ENCODE peak calls at places on chromosomes 7 and 10, in ten cellular contexts. One of them, this sample, is unnamed.

GRCh38 chr7:66399566-66399965 is 194.4 kb downstream of the TPST1 start:
- DNase-seq in adrenal gland: no peak
- DNase-seq in esophagus squamous epithelium: no peak
- DNase-seq in body of pancreas: no peak
- DNase-seq in uterus: no peak
- DNase-seq in right lobe of liver: no peak
- DNase-seq in IMR-90: no peak
- DNase-seq in stomach: no peak
- DNase-seq in testis: no peak
- DNase-seq in A549: no peak
- DNase-seq in this sample: no peak

GRCh38 chr10:11673346-11674330 is 62.2 kb upstream of the USP6NL start:
- DNase-seq in adrenal gland: no peak
- DNase-seq in esophagus squamous epithelium: no peak
- DNase-seq in body of pancreas: peak; percentile 45
- DNase-seq in uterus: peak; percentile 65
- DNase-seq in right lobe of liver: no peak
- DNase-seq in IMR-90: no peak
- DNase-seq in stomach: no peak
- DNase-seq in testis: no peak
- DNase-seq in A549: no peak
- DNase-seq in this sample: no peak

GRCh38 chr10:34109952-34110702 is 705.0 kb downstream of the PARD3 start:
- DNase-seq in adrenal gland: no peak
- DNase-seq in esophagus squamous epithelium: no peak
- DNase-seq in body of pancreas: no peak
- DNase-seq in uterus: no peak
- DNase-seq in right lobe of liver: no peak
- DNase-seq in IMR-90: peak; percentile 95
- DNase-seq in stomach: no peak
- DNase-seq in testis: no peak
- DNase-seq in A549: peak; percentile 14
- DNase-seq in this sample: no peak

GRCh38 chr10:132142396-132143161 is 44.2 kb upstream of the DPYSL4 start:
- DNase-seq in adrenal gland: peak; percentile 54
- DNase-seq in esophagus squamous epithelium: no peak
- DNase-seq in body of pancreas: peak; percentile 47
- DNase-seq in uterus: no peak
- DNase-seq in right lobe of liver: no peak
- DNase-seq in IMR-90: no peak
- DNase-seq in stomach: peak; percentile 47
- DNase-seq in testis: peak; percentile 34
- DNase-seq in A549: peak; percentile 85
- DNase-seq in this sample: peak; percentile 75

GRCh38 chr7:46178685-46179084 is 257.6 kb upstream of the IGFBP3 start:
- DNase-seq in adrenal gland: no peak
- DNase-seq in esophagus squamous epithelium: no peak
- DNase-seq in body of pancreas: no peak
- DNase-seq in uterus: no peak
- DNase-seq in right lobe of liver: no peak
- DNase-seq in IMR-90: peak; percentile 84
- DNase-seq in stomach: no peak
- DNase-seq in testis: no peak
- DNase-seq in A549: no peak
- DNase-seq in this sample: no peak

GRCh38 chr7:24566274-24566673 is 7.0 kb upstream of the PALS2 start:
- DNase-seq in adrenal gland: no peak
- DNase-seq in esophagus squamous epithelium: no peak
- DNase-seq in body of pancreas: no peak
- DNase-seq in uterus: no peak
- DNase-seq in right lobe of liver: no peak
- DNase-seq in IMR-90: no peak
- DNase-seq in stomach: no peak
- DNase-seq in testis: no peak
- DNase-seq in A549: no peak
- DNase-seq in this sample: no peak

GRCh38 chr7:85516675-85517074 is 329.8 kb upstream of the SEMA3D start:
- DNase-seq in adrenal gland: no peak
- DNase-seq in esophagus squamous epithelium: no peak
- DNase-seq in body of pancreas: no peak
- DNase-seq in uterus: no peak
- DNase-seq in right lobe of liver: no peak
- DNase-seq in IMR-90: peak; percentile 75
- DNase-seq in stomach: no peak
- DNase-seq in testis: no peak
- DNase-seq in A549: no peak
- DNase-seq in this sample: no peak

GRCh38 chr7:116588225-116588624 is 63.4 kb downstream of the CAV1 start:
- DNase-seq in adrenal gland: no peak
- DNase-seq in esophagus squamous epithelium: no peak
- DNase-seq in body of pancreas: no peak
- DNase-seq in uterus: no peak
- DNase-seq in right lobe of liver: no peak
- DNase-seq in IMR-90: peak; percentile 82
- DNase-seq in stomach: no peak
- DNase-seq in testis: no peak
- DNase-seq in A549: no peak
- DNase-seq in this sample: no peak

GRCh38 chr10:51860257-51860656 is 160.9 kb upstream of the CSTF2T start:
- DNase-seq in adrenal gland: peak; percentile 45
- DNase-seq in esophagus squamous epithelium: no peak
- DNase-seq in body of pancreas: no peak
- DNase-seq in uterus: peak; percentile 44
- DNase-seq in right lobe of liver: no peak
- DNase-seq in IMR-90: peak; percentile 39
- DNase-seq in stomach: no peak
- DNase-seq in testis: no peak
- DNase-seq in A549: no peak
- DNase-seq in this sample: no peak

GRCh38 chr7:144629011-144629410 is 206.8 kb downstream of the TPK1 start:
- DNase-seq in adrenal gland: no peak
- DNase-seq in esophagus squamous epithelium: no peak
- DNase-seq in body of pancreas: no peak
- DNase-seq in uterus: no peak
- DNase-seq in right lobe of liver: no peak
- DNase-seq in IMR-90: no peak
- DNase-seq in stomach: no peak
- DNase-seq in testis: no peak
- DNase-seq in A549: no peak
- DNase-seq in this sample: no peak

GRCh38 chr10:740936-741431 is 51.5 kb upstream of the DIP2C start:
- DNase-seq in adrenal gland: no peak
- DNase-seq in esophagus squamous epithelium: no peak
- DNase-seq in body of pancreas: no peak
- DNase-seq in uterus: no peak
- DNase-seq in right lobe of liver: no peak
- DNase-seq in IMR-90: no peak
- DNase-seq in stomach: no peak
- DNase-seq in testis: no peak
- DNase-seq in A549: no peak
- DNase-seq in this sample: no peak

GRCh38 chr10:103882285-103883007 is 27.1 kb upstream of the SH3PXD2A start:
- DNase-seq in adrenal gland: peak; percentile 58
- DNase-seq in esophagus squamous epithelium: no peak
- DNase-seq in body of pancreas: no peak
- DNase-seq in uterus: no peak
- DNase-seq in right lobe of liver: no peak
- DNase-seq in IMR-90: no peak
- DNase-seq in stomach: no peak
- DNase-seq in testis: no peak
- DNase-seq in A549: no peak
- DNase-seq in this sample: no peak

GRCh38 chr10:103888113-103888841 is 29.7 kb downstream of the STN1 start:
- DNase-seq in adrenal gland: peak; percentile 76
- DNase-seq in esophagus squamous epithelium: no peak
- DNase-seq in body of pancreas: peak; percentile 95
- DNase-seq in uterus: peak; percentile 86
- DNase-seq in right lobe of liver: peak; percentile 54
- DNase-seq in IMR-90: peak; percentile 91
- DNase-seq in stomach: peak; percentile 90
- DNase-seq in testis: no peak
- DNase-seq in A549: peak; percentile 72
- DNase-seq in this sample: peak; percentile 75

GRCh38 chr10:103889121-103889720 is 28.8 kb downstream of the STN1 start:
- DNase-seq in adrenal gland: no peak
- DNase-seq in esophagus squamous epithelium: no peak
- DNase-seq in body of pancreas: no peak
- DNase-seq in uterus: no peak
- DNase-seq in right lobe of liver: no peak
- DNase-seq in IMR-90: no peak
- DNase-seq in stomach: no peak
- DNase-seq in testis: no peak
- DNase-seq in A549: no peak
- DNase-seq in this sample: no peak

GRCh38 chr10:103884681-103885139 is 29.3 kb upstream of the SH3PXD2A start:
- DNase-seq in adrenal gland: peak; percentile 56
- DNase-seq in esophagus squamous epithelium: no peak
- DNase-seq in body of pancreas: peak; percentile 48
- DNase-seq in uterus: no peak
- DNase-seq in right lobe of liver: no peak
- DNase-seq in IMR-90: peak; percentile 60
- DNase-seq in stomach: no peak
- DNase-seq in testis: peak; percentile 50
- DNase-seq in A549: peak; percentile 76
- DNase-seq in this sample: peak; percentile 54

GRCh38 chr10:103885617-103886016 is 30.2 kb upstream of the SH3PXD2A start:
- DNase-seq in adrenal gland: no peak
- DNase-seq in esophagus squamous epithelium: no peak
- DNase-seq in body of pancreas: no peak
- DNase-seq in uterus: no peak
- DNase-seq in right lobe of liver: no peak
- DNase-seq in IMR-90: peak; percentile 49
- DNase-seq in stomach: no peak
- DNase-seq in testis: no peak
- DNase-seq in A549: no peak
- DNase-seq in this sample: no peak
- H3K4me3 ChIP-seq in adrenal gland: no peak overlapping the region
- H3K4me3 ChIP-seq in esophagus squamous epithelium: no peak overlapping the region
- H3K4me3 ChIP-seq in body of pancreas: no peak overlapping the region
- H3K4me3 ChIP-seq in uterus: no peak overlapping the region
- H3K4me3 ChIP-seq in right lobe of liver: no peak overlapping the region
- H3K4me3 ChIP-seq in IMR-90: no peak overlapping the region
- H3K4me3 ChIP-seq in stomach: no peak overlapping the region
- H3K4me3 ChIP-seq in testis: no peak overlapping the region
- H3K4me3 ChIP-seq in A549: no peak overlapping the region
- H3K4me3 ChIP-seq in this sample: no peak overlapping the region

DNA sequence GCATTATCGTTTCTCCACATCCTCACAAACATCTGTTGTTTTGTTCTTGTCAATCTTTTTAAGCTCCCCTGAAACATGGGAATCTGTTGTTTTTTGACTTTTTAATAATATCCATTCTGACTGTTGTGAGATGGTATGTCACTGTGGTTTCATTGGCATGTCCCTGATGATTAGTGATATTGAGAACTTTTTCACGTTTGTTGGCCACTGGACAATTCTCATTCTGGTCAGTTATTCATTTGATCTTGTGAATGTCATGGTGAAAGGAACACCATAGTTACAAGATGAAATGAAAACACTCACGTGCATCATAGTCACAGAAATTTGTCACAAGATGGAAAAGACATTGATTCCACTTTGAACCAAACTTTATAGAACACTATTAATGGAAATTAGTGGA is 20.5 kb upstream of the SGCE start:
- DNase-seq in adrenal gland: no peak
- DNase-seq in esophagus squamous epithelium: no peak
- DNase-seq in body of pancreas: no peak
- DNase-seq in uterus: no peak
- DNase-seq in right lobe of liver: no peak
- DNase-seq in IMR-90: no peak
- DNase-seq in stomach: no peak
- DNase-seq in testis: no peak
- DNase-seq in A549: no peak
- DNase-seq in this sample: no peak
- TF ChIP-seq POLR2A in adrenal gland: no peak
- TF ChIP-seq POLR2A in esophagus squamous epithelium: no peak
- TF ChIP-seq POLR2A in body of pancreas: no peak
- TF ChIP-seq POLR2A in uterus: no peak
- TF ChIP-seq POLR2A in right lobe of liver: no peak
- TF ChIP-seq POLR2A in IMR-90: no peak
- TF ChIP-seq POLR2A in stomach: no peak
- TF ChIP-seq POLR2A in testis: no peak
- TF ChIP-seq POLR2A in A549: no peak
- TF ChIP-seq POLR2A in this sample: no peak

DNA sequence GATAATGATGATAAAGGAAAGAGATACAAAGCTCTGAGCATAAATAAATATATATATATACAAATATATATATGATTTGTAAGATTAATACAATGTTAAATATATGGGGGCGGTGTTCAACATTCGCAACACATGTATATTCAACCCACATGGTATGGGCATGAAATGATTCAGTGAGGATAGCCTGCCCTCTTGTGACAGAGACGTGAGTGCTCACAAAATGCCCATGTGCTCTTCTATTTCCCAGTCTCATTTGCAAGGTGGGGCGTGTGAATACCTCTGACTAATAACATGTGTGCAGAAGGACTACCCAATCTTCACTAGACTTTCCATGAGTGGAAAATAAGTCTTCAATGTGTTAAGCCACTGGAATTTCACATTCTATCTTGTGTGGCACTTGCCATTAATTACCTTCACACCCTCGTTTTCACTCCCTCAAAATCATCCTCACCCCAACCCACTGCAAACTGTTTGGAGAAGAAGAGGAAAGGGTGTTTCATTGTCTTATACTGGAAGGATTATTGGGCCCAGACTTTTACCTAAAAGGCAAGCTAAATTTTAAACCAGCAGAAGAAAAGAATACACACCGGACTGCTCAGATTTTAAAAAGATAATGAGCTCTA is 26.9 kb downstream of the ASAH2 start:
- DNase-seq in adrenal gland: peak; percentile 25
- DNase-seq in esophagus squamous epithelium: no peak
- DNase-seq in body of pancreas: peak; percentile 61
- DNase-seq in uterus: no peak
- DNase-seq in right lobe of liver: no peak
- DNase-seq in IMR-90: peak; percentile 74
- DNase-seq in stomach: peak; percentile 37
- DNase-seq in testis: peak; percentile 33
- DNase-seq in A549: peak; percentile 27
- DNase-seq in this sample: no peak
- TF ChIP-seq CTCF in adrenal gland: peak; percentile 24
- TF ChIP-seq CTCF in esophagus squamous epithelium: peak; percentile 36
- TF ChIP-seq CTCF in body of pancreas: peak; percentile 69
- TF ChIP-seq CTCF in uterus: no peak
- TF ChIP-seq CTCF in right lobe of liver: peak; percentile 70
- TF ChIP-seq CTCF in IMR-90: peak; percentile 73
- TF ChIP-seq CTCF in stomach: peak; percentile 37
- TF ChIP-seq CTCF in testis: no peak
- TF ChIP-seq CTCF in A549: peak; percentile 72
- TF ChIP-seq CTCF in this sample: no peak

DNA sequence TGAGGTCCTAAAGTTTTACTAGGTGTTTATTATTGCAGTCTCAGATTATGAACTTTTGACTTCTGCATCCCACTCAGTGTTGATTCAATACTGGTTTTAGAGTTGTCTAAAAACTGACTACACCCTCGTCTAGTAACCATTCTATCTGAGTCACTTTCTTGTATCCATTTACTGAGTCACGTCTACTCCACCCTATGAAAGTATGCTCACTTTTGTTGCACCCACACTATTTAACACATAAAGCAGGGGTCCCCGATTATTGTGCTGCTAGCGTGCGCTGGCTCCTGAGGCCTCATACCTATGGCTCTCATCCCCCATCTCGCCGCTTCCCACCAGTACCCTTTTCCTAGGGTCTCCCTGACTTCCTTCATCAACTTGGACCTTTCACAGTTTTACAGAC is 2.0 kb downstream of the SAMD9 start:
- DNase-seq in adrenal gland: no peak
- DNase-seq in esophagus squamous epithelium: no peak
- DNase-seq in body of pancreas: no peak
- DNase-seq in uterus: no peak
- DNase-seq in right lobe of liver: no peak
- DNase-seq in IMR-90: peak; percentile 75
- DNase-seq in stomach: no peak
- DNase-seq in testis: no peak
- DNase-seq in A549: peak; percentile 21
- DNase-seq in this sample: no peak
- H3K4me3 ChIP-seq in adrenal gland: no peak overlapping the region
- H3K4me3 ChIP-seq in esophagus squamous epithelium: peak overlapping the region; percentile 42
- H3K4me3 ChIP-seq in body of pancreas: no peak overlapping the region
- H3K4me3 ChIP-seq in uterus: no peak overlapping the region
- H3K4me3 ChIP-seq in right lobe of liver: no peak overlapping the region
- H3K4me3 ChIP-seq in IMR-90: no peak overlapping the region
- H3K4me3 ChIP-seq in stomach: no peak overlapping the region
- H3K4me3 ChIP-seq in testis: no peak overlapping the region
- H3K4me3 ChIP-seq in A549: peak overlapping the region; percentile 9
- H3K4me3 ChIP-seq in this sample: no peak overlapping the region

This sample was measured in ovary.